ENCODE peak calls at places on chromosomes 13 and 19, in seven cellular contexts. N is HCT116, P is tibial nerve, Q is thyroid gland, U is stomach, H is gastrocnemius medialis, K is upper lobe of left lung. I is an unnamed sample.

GRCh38 chr19:5693195-5694166 is 3.4 kb downstream of the RPL36 start:
- DNase-seq in N (no peak), P (no peak), Q (no peak), U (no peak), H (no peak), K (peak; percentile 84), I (no peak)

GRCh38 chr19:27722625-27723024 is 1490.3 kb downstream of the UQCRFS1 start:
- DNase-seq in N (no peak), P (no peak), Q (no peak), U (no peak), H (no peak), K (no peak), I (no peak)

GRCh38 chr13:35702316-35702715 is 225.8 kb upstream of the MAB21L1 start:
- DNase-seq in N (no peak), P (no peak), Q (no peak), U (no peak), H (no peak), K (no peak), I (no peak)

GRCh38 chr19:38245826-38246498 is 10.2 kb downstream of the PPP1R14A start:
- DNase-seq in N (no peak), P (no peak), Q (no peak), U (no peak), H (no peak), K (no peak), I (no peak)

GRCh38 chr13:105587786-105588185 is 947.7 kb downstream of the EFNB2 start:
- DNase-seq in N (peak; percentile 66), P (no peak), Q (no peak), U (no peak), H (no peak), K (no peak), I (no peak)

GRCh38 chr19:49097453-49098288 is 12.4 kb downstream of the SNRNP70 start:
- DNase-seq in N (peak; percentile 50), P (peak; percentile 33), Q (peak; percentile 66), U (peak; percentile 82), H (peak; percentile 50), K (no peak), I (peak; percentile 78)

GRCh38 chr13:91368101-91368500 is 20.6 kb downstream of the MIR17HG start:
- DNase-seq in N (no peak), P (no peak), Q (no peak), U (no peak), H (no peak), K (no peak), I (no peak)

GRCh38 chr19:39474139-39474620 is 6.5 kb upstream of the TIMM50 start:
- DNase-seq in N (no peak), P (no peak), Q (peak; percentile 58), U (peak; percentile 52), H (no peak), K (peak; percentile 89), I (no peak)

GRCh38 chr13:26585136-26585535 is 27.7 kb downstream of the WASF3 start:
- DNase-seq in N (no peak), P (no peak), Q (no peak), U (no peak), H (no peak), K (no peak), I (no peak)

GRCh38 chr13:79417741-79418140 is 11.7 kb upstream of the RBM26 start:
- DNase-seq in N (no peak), P (no peak), Q (no peak), U (no peak), H (no peak), K (no peak), I (no peak)

GRCh38 chr19:44718441-44719261 is 19.7 kb downstream of the CEACAM16 start:
- DNase-seq in N (no peak), P (no peak), Q (peak; percentile 96), U (peak; percentile 93), H (no peak), K (peak; percentile 57), I (peak; percentile 85)

GRCh38 chr13:62243146-62243545 is 827.5 kb upstream of the PCDH20 start:
- DNase-seq in N (no peak), P (no peak), Q (no peak), U (no peak), H (no peak), K (no peak), I (no peak)

GRCh38 chr19:50358483-50359431 is 6.7 kb downstream of the NAPSA start:
- DNase-seq in N (no peak), P (no peak), Q (peak; percentile 58), U (peak; percentile 58), H (no peak), K (peak; percentile 92), I (peak; percentile 54)

GRCh38 chr19:12872255-12872654 is 9.0 kb downstream of the DNASE2 start:
- DNase-seq in N (no peak), P (no peak), Q (no peak), U (no peak), H (no peak), K (no peak), I (no peak)

GRCh38 chr19:46357846-46358583 is 11.1 kb downstream of the PPP5C start:
- DNase-seq in N (no peak), P (no peak), Q (no peak), U (no peak), H (no peak), K (no peak), I (no peak)

GRCh38 chr19:10808937-10809655 is 26.9 kb downstream of the TMED1 start:
- DNase-seq in N (peak; percentile 44), P (no peak), Q (no peak), U (peak; percentile 36), H (no peak), K (no peak), I (no peak)

GRCh38 chr19:6246174-6247006 is 33.4 kb downstream of the MLLT1 start:
- DNase-seq in N (no peak), P (no peak), Q (no peak), U (no peak), H (no peak), K (no peak), I (no peak)

GRCh38 chr19:18708452-18709231 is 25.2 kb downstream of the CRTC1 start:
- DNase-seq in N (no peak), P (no peak), Q (no peak), U (peak; percentile 56), H (no peak), K (peak; percentile 55), I (no peak)

GRCh38 chr19:48868196-48868886 is at the start of gene PLEKHA4:
- DNase-seq in N (no peak), P (peak; percentile 57), Q (peak; percentile 72), U (peak; percentile 54), H (no peak), K (peak; percentile 83), I (no peak)

GRCh38 chr19:5967994-5968430 is 9.9 kb downstream of the RANBP3 start:
- DNase-seq in N (peak; percentile 50), P (peak; percentile 43), Q (peak; percentile 76), U (peak; percentile 67), H (peak; percentile 39), K (no peak), I (peak; percentile 56)

GRCh38 chr13:43787998-43788397 is 1.2 kb upstream of the ENOX1 start:
- DNase-seq in N (peak; percentile 18), P (no peak), Q (no peak), U (no peak), H (no peak), K (no peak), I (no peak)

GRCh38 chr13:40812724-40813445 is 23.5 kb downstream of the SLC25A15 start:
- DNase-seq in N (no peak), P (no peak), Q (no peak), U (no peak), H (no peak), K (peak; percentile 22), I (no peak)

GRCh38 chr13:27289016-27289665 is 18.5 kb downstream of the RASL11A start:
- DNase-seq in N (no peak), P (no peak), Q (no peak), U (no peak), H (no peak), K (no peak), I (no peak)

DNA sequence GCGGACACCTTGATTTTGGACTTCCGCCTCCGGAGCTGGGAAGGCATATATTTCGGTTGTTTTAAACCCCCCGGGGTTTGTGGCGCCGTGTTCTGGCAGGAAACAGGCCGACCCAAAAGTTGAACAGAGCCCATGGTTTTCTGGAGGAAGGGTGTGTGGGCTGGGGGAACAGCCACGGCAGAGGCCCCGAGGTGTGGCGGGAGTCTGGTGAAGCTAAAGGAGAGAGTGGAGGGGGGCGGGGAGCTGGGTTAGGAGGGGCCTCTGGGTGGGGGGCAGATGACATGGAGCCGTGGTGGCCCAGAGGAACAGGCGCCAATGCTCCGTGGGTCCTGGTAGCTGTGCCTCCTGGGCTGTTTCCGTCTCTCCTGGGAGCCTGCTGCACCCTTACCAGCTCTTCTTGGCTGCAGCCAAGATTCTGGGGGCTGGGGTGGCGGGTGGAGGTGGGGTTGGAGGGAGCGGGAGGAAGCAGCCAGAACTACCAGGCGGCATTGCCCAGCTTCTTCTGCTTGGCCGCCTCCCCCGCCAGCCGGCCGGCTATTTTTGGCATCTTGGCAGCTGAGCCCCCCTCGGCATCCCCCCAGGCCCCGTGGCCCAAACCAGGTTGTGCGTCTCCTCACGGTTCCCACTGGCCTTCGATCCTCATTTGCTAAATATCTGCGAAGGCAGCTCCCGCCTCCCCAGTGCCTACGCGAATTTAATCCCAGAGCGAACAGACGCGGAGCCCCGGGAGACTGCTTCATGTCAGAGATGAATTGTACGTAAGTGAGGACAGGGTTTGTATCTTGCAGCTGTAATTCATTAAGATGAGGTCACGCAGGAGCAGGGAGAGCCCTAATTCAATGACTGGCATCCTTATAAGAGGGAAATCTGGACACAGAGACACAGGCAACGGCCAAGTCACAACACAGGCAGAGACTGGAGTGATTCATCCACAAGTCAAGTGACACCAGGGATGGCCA is 12.7 kb upstream of the PEAK3 start:
- DNase-seq in N (no peak), P (no peak), Q (no peak), U (no peak), H (no peak), K (no peak), I (no peak)
- H3K27ac ChIP-seq in N (no peak overlapping the region), P (no peak overlapping the region), Q (no peak overlapping the region), U (peak overlapping the region; percentile 4), H (no peak overlapping the region), K (no peak overlapping the region), I (no peak overlapping the region)

DNA sequence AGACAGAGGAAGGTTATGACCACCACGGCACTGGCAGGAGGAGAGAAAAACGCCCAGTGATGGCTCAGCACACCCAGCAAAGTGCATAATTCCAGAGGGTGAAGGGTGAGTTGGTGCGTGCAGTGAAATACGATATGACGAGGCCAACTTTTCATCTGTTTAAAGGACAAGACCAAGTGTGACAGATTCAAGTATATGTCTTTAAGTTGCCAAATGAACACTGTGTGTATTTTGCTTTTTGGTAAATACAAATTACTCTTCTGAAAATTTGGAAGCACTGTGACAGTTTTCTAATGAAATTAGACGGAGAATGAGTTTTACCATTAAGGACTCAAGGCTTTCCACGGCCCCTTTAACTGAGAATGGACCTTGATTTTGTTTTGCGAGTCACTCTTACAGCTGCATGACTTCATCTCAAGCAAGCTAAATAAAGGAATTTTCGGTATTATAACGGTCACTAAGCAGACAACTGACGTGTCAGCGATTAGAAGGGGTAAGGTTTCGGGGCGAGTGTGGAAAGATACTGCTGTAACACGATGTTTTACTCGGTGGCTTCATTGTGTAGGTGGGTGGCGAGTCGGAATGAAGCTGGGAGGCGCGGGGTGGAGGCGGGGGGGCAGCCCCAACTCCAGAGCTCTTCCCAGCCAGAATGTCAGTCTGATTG is 22.8 kb downstream of the COL4A2 start:
- DNase-seq in N (no peak), P (no peak), Q (no peak), U (no peak), H (no peak), K (no peak), I (no peak)
- TF ChIP-seq POLR2A in N (no peak), P (no peak), Q (no peak), U (no peak), H (no peak), K (no peak), I (no peak)

GRCh38 chr19:40609561-40610395 is 8.6 kb downstream of the LTBP4 start:
- DNase-seq in N (peak; percentile 88), P (peak; percentile 91), Q (peak; percentile 96), U (peak; percentile 96), H (peak; percentile 85), K (peak; percentile 98), I (peak; percentile 94)
- H3K27ac ChIP-seq in N (peak overlapping the region; percentile 85), P (peak overlapping the region; percentile 94), Q (peak overlapping the region; percentile 83), U (peak overlapping the region; percentile 83), H (peak overlapping the region; percentile 80), K (peak overlapping the region; percentile 87), I (peak overlapping the region; percentile 87)

GRCh38 chr19:57583521-57584416 is at the start of gene ZIK1:
- DNase-seq in N (no peak), P (peak; percentile 69), Q (peak; percentile 94), U (peak; percentile 75), H (peak; percentile 81), K (peak; percentile 89), I (peak; percentile 85)
- TF ChIP-seq POLR2A in N (no peak), P (no peak), Q (no peak), U (no peak), H (no peak), K (peak; percentile 31), I (no peak)

I was measured in breast epithelium.